ENCODE peak calls at places on chromosome 17, in four cellular contexts. B, D, O and N are unnamed samples.

GRCh38 chr17:28954886-28955285 is 3.6 kb upstream of the PHF12 start:
- DNase-seq in B (no peak), D (no peak), O (no peak), N (no peak)

GRCh38 chr17:76196675-76197074 is 43.6 kb downstream of the RNF157 start:
- DNase-seq in O (no peak), D (peak; percentile 14), B (peak; percentile 85), N (no peak)

GRCh38 chr17:27296427-27296979 is 2.6 kb downstream of the WSB1 start:
- DNase-seq in O (no peak), B (peak; percentile 85), D (peak; percentile 25), N (no peak)

GRCh38 chr17:39769974-39770587 is 32.3 kb downstream of the GRB7 start:
- DNase-seq in B (peak; percentile 39), D (no peak), O (no peak), N (no peak)

GRCh38 chr17:78665952-78666920 is 89.0 kb upstream of the DNAH17 start:
- DNase-seq in O (no peak), D (no peak), B (no peak), N (peak; percentile 59)

GRCh38 chr17:7011942-7012254 is 526 bp upstream of the RNASEK start:
- DNase-seq in B (no peak), O (no peak), D (no peak), N (no peak)

GRCh38 chr17:76988796-76989195 is 120.6 kb downstream of the MGAT5B start:
- DNase-seq in D (no peak), B (no peak), O (no peak), N (no peak)

GRCh38 chr17:59503489-59503888 is 61.9 kb upstream of the DHX40 start:
- DNase-seq in B (no peak), O (no peak), D (no peak), N (no peak)

GRCh38 chr17:1516403-1517161 is at the start of gene INPP5K:
- DNase-seq in B (peak; percentile 97), D (peak; percentile 97), O (peak; percentile 79), N (peak; percentile 100)

GRCh38 chr17:78675836-78676235 is 98.6 kb upstream of the DNAH17 start:
- DNase-seq in D (no peak), B (no peak), O (no peak), N (no peak)

GRCh38 chr17:75288784-75289121 is 480 bp downstream of the SLC25A19 start:
- DNase-seq in B (no peak), D (no peak), O (no peak), N (no peak)

GRCh38 chr17:81242421-81243332 is 3.6 kb downstream of the NDUFAF8 start:
- DNase-seq in B (no peak), O (no peak), D (no peak), N (no peak)

DNA sequence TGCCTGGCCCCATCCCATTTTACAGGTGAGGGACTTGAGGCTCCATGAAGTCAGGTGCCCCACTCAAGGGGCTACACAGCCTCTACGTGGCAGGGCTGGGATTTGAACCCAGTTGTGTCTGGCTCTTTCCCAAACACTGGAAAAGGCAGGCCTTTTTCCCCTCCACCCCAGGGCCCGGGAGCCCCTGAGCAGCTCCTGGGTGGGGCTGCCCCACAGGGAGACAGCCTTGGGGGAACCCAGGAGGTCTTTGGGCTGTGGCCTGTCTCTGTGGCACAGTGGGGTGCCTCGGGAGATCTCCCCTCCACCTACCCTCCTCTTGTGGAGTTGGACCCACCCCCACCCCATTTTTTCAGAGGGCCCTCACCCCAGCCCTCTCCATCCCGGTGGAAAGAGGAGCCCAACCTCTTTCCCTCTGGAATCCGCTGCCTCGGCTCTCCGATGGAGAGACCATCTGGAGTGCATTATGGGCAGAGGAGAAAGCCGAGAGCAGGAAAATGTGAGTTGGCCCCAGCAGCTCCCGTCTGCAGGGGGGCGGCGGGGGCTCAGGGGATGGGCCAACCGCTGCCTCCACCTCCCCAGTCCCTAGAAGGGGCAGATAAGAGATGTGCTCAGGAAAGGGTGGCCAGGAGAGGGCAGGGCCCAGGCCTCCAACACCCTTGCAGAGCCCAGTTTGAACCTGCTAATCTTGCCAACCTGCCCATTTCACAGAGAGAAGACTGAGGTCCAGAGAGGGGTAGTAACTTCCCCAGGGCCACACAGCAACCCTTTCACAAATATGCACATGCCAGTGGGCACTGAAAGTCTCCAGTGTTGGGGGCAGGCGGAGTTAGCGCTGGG is 15.4 kb upstream of the TMEM92 start:
- DNase-seq in B (peak; percentile 70), O (no peak), D (peak; percentile 69), N (peak; percentile 22)
- TF ChIP-seq CTCF in B (no peak), O (no peak), D (no peak), N (no peak)

GRCh38 chr17:35116845-35117244 is 2.8 kb downstream of the RAD51D start:
- DNase-seq in D (no peak), O (no peak), B (no peak), N (no peak)
- TF ChIP-seq CTCF in D (no peak), O (no peak), B (no peak), N (no peak)

DNA sequence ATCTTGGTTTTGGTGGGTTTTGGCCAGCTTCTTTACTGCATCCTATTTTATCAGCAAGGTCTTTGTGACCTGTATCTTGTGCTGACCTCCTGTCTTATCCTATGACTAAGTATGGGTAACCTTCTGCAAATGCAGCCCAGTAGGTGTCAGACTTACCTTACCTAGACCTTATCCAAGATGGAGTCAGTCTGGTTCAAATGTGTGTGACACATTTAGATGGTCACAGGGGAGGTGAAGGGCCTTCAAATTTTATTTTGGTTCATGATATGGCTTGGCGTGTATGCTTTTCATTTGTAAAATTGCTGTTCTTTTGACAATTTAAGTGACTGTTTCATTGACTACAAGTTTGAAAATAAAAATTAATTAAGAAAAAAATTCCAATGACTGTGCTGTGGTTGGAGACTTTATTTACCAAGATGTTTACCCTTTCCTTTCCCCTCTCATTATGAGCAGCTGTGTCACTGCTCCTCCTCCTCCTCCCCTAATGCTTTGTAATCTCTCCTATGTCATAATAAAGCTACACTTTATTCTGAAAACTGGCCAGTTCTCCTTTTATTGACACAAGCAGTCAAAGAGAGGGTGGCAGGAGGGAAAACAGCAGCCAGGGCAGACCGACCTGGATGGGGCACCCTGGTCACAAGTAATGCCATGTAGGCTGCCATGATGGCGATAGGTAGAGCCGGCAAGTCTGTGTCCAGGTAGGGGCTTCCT is 49.4 kb downstream of the TNFRSF13B start:
- DNase-seq in O (no peak), B (no peak), D (no peak), N (peak; percentile 43)
- TF ChIP-seq CTCF in O (peak; percentile 24), B (peak; percentile 1), D (no peak), N (peak; percentile 17)

DNA sequence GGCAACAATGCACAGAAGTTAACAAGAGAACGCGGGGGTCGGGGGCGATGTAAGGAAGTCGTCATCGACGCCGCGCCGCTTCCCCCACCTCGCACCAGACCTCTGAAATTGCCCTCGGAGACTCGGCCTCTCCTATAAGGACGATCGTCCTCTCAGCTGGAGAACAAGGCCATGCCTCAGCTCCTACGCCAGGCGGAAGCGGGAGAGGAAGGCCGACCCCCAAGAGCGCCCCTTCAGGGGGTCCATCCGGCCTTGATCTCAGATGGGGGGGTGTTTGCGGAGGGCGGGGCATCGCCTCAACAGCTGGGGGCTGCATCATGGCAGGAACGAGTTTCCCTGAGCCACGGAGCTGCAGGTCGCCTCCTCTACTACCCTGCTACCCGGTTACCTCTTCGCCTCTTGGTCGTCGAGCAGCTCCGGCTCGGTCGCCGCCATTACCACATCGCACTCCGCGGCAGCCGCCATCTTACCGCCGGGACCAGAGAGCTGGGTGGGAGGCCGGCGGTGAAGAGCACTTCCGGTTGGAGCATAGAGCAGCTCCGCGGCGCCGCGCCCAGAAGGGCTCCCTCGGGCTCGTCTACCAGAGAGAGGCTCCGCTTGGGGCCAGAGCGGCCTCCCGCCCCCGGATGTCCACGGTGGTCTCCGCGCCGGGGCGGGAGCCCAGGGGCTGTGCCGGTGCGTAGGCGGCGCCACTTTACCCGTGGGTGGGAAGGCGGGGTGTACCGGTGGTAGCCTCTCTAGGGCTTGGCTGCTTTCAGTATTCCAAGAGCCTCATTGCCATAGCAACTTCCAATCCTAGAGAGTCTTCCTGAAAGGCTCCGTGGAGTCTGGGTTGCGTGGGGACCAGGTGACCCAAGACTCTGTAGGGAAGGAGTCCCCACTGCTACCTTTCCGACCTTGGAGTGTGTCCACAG is at the start of gene DNAJC7:
- DNase-seq in O (peak; percentile 48), D (peak; percentile 70), B (peak; percentile 86), N (peak; percentile 96)
- TF ChIP-seq CTCF in O (no peak), D (no peak), B (no peak), N (no peak)